ENCODE peak calls at places on chromosomes 7 and 10, in six cellular contexts. One of them, this sample, is unnamed.

GRCh38 chr10:132232553-132232949 is 45.8 kb downstream of the DPYSL4 start:
- DNase-seq in left ventricle myocardium inferior: peak; percentile 42
- DNase-seq in RWPE2: no peak
- DNase-seq in hepatocyte: no peak
- DNase-seq in K562: no peak
- DNase-seq in cardiac muscle cell: no peak
- DNase-seq in this sample: no peak

GRCh38 chr10:45660876-45661411 is 11.6 kb downstream of the ZFAND4 start:
- DNase-seq in left ventricle myocardium inferior: no peak
- DNase-seq in RWPE2: no peak
- DNase-seq in hepatocyte: no peak
- DNase-seq in K562: no peak
- DNase-seq in cardiac muscle cell: no peak
- DNase-seq in this sample: no peak

GRCh38 chr7:28853150-28853549 is 105.0 kb downstream of the TRIL start:
- DNase-seq in left ventricle myocardium inferior: no peak
- DNase-seq in RWPE2: no peak
- DNase-seq in hepatocyte: no peak
- DNase-seq in K562: no peak
- DNase-seq in cardiac muscle cell: no peak
- DNase-seq in this sample: no peak

GRCh38 chr7:64574481-64575159 is 11.7 kb upstream of the ZNF680 start:
- DNase-seq in left ventricle myocardium inferior: peak; percentile 79
- DNase-seq in RWPE2: peak; percentile 64
- DNase-seq in hepatocyte: no peak
- DNase-seq in K562: no peak
- DNase-seq in cardiac muscle cell: peak; percentile 17
- DNase-seq in this sample: no peak

GRCh38 chr7:127673902-127674301 is 21.9 kb downstream of the SND1 start:
- DNase-seq in left ventricle myocardium inferior: no peak
- DNase-seq in RWPE2: no peak
- DNase-seq in hepatocyte: no peak
- DNase-seq in K562: no peak
- DNase-seq in cardiac muscle cell: no peak
- DNase-seq in this sample: no peak

GRCh38 chr7:46786221-46786951 is 795.5 kb downstream of the TNS3 start:
- DNase-seq in left ventricle myocardium inferior: no peak
- DNase-seq in RWPE2: no peak
- DNase-seq in hepatocyte: no peak
- DNase-seq in K562: no peak
- DNase-seq in cardiac muscle cell: no peak
- DNase-seq in this sample: no peak

GRCh38 chr7:112131016-112131415 is 75.2 kb downstream of the DOCK4 start:
- DNase-seq in left ventricle myocardium inferior: no peak
- DNase-seq in RWPE2: no peak
- DNase-seq in hepatocyte: no peak
- DNase-seq in K562: no peak
- DNase-seq in cardiac muscle cell: peak; percentile 18
- DNase-seq in this sample: no peak

GRCh38 chr10:12484945-12485805 is 135.8 kb downstream of the CAMK1D start:
- DNase-seq in left ventricle myocardium inferior: peak; percentile 32
- DNase-seq in RWPE2: no peak
- DNase-seq in hepatocyte: no peak
- DNase-seq in K562: no peak
- DNase-seq in cardiac muscle cell: peak; percentile 65
- DNase-seq in this sample: no peak

GRCh38 chr7:99268361-99268908 is 4.2 kb upstream of the MYH16 start:
- DNase-seq in left ventricle myocardium inferior: no peak
- DNase-seq in RWPE2: no peak
- DNase-seq in hepatocyte: no peak
- DNase-seq in K562: no peak
- DNase-seq in cardiac muscle cell: no peak
- DNase-seq in this sample: no peak

GRCh38 chr7:157581740-157582139 is 244.9 kb downstream of the DNAJB6 start:
- DNase-seq in left ventricle myocardium inferior: no peak
- DNase-seq in RWPE2: no peak
- DNase-seq in hepatocyte: no peak
- DNase-seq in K562: no peak
- DNase-seq in cardiac muscle cell: no peak
- DNase-seq in this sample: no peak

GRCh38 chr10:66378117-66378876 is 547.5 kb upstream of the LRRTM3 start:
- DNase-seq in left ventricle myocardium inferior: no peak
- DNase-seq in RWPE2: no peak
- DNase-seq in hepatocyte: no peak
- DNase-seq in K562: no peak
- DNase-seq in cardiac muscle cell: no peak
- DNase-seq in this sample: no peak

GRCh38 chr10:63409465-63410027 is 56.2 kb downstream of the JMJD1C start:
- DNase-seq in left ventricle myocardium inferior: no peak
- DNase-seq in RWPE2: no peak
- DNase-seq in hepatocyte: peak; percentile 8
- DNase-seq in K562: peak; percentile 28
- DNase-seq in cardiac muscle cell: peak; percentile 9
- DNase-seq in this sample: no peak

GRCh38 chr10:96857613-96858012 is 25.5 kb downstream of the LCOR start:
- DNase-seq in left ventricle myocardium inferior: no peak
- DNase-seq in RWPE2: no peak
- DNase-seq in hepatocyte: no peak
- DNase-seq in K562: no peak
- DNase-seq in cardiac muscle cell: no peak
- DNase-seq in this sample: no peak

GRCh38 chr7:64872351-64872750 is 30.7 kb upstream of the ZNF273 start:
- DNase-seq in left ventricle myocardium inferior: no peak
- DNase-seq in RWPE2: no peak
- DNase-seq in hepatocyte: no peak
- DNase-seq in K562: no peak
- DNase-seq in cardiac muscle cell: no peak
- DNase-seq in this sample: no peak

GRCh38 chr10:45000138-45000763 is 472 bp upstream of the ZNF22 start:
- DNase-seq in left ventricle myocardium inferior: peak; percentile 89
- DNase-seq in RWPE2: no peak
- DNase-seq in hepatocyte: no peak
- DNase-seq in K562: no peak
- DNase-seq in cardiac muscle cell: no peak
- DNase-seq in this sample: no peak

GRCh38 chr10:127243490-127244272 is 47.3 kb upstream of the INSYN2A start:
- DNase-seq in left ventricle myocardium inferior: no peak
- DNase-seq in RWPE2: no peak
- DNase-seq in hepatocyte: peak; percentile 48
- DNase-seq in K562: peak; percentile 3
- DNase-seq in cardiac muscle cell: peak; percentile 64
- DNase-seq in this sample: peak; percentile 74

GRCh38 chr10:32256613-32257437 is 90.1 kb downstream of the EPC1 start:
- DNase-seq in left ventricle myocardium inferior: peak; percentile 64
- DNase-seq in RWPE2: no peak
- DNase-seq in hepatocyte: peak; percentile 68
- DNase-seq in K562: peak; percentile 69
- DNase-seq in cardiac muscle cell: peak; percentile 61
- DNase-seq in this sample: peak; percentile 35

GRCh38 chr7:7979556-7979955 is 11.0 kb downstream of the GLCCI1 start:
- DNase-seq in left ventricle myocardium inferior: no peak
- DNase-seq in RWPE2: no peak
- DNase-seq in hepatocyte: no peak
- DNase-seq in K562: no peak
- DNase-seq in cardiac muscle cell: no peak
- DNase-seq in this sample: no peak

DNA sequence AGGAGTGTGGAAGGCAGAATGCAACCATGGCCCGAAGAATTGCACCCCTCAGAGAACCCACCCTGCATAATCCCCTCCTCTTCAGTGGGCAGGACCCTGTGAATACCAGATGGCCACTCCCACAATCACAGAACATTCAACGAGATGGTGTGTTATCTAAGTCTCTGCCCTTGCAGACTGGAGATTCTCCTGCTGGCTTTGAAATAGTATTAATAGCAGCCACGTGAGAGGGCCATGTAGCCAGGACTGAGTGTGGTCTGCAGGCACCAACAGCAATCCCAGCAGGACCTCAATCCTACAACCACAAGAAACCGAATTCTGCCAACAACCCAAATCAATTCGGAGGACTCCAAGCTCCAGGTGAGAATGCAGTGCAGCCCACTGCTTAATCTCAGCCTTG is 72.2 kb downstream of the VOPP1 start:
- DNase-seq in left ventricle myocardium inferior: no peak
- DNase-seq in RWPE2: no peak
- DNase-seq in hepatocyte: no peak
- DNase-seq in K562: no peak
- DNase-seq in cardiac muscle cell: no peak
- DNase-seq in this sample: no peak
- H3K4me1 ChIP-seq in left ventricle myocardium inferior: peaks cover 59% of the 10 kb centered on the region
- H3K4me1 ChIP-seq in RWPE2: peaks cover 10% of the 10 kb centered on the region
- H3K4me1 ChIP-seq in hepatocyte: no peaks in the 10 kb centered on the region
- H3K4me1 ChIP-seq in K562: no peaks in the 10 kb centered on the region
- H3K4me1 ChIP-seq in cardiac muscle cell: peaks cover 31% of the 10 kb centered on the region
- H3K4me1 ChIP-seq in this sample: no peaks in the 10 kb centered on the region

DNA sequence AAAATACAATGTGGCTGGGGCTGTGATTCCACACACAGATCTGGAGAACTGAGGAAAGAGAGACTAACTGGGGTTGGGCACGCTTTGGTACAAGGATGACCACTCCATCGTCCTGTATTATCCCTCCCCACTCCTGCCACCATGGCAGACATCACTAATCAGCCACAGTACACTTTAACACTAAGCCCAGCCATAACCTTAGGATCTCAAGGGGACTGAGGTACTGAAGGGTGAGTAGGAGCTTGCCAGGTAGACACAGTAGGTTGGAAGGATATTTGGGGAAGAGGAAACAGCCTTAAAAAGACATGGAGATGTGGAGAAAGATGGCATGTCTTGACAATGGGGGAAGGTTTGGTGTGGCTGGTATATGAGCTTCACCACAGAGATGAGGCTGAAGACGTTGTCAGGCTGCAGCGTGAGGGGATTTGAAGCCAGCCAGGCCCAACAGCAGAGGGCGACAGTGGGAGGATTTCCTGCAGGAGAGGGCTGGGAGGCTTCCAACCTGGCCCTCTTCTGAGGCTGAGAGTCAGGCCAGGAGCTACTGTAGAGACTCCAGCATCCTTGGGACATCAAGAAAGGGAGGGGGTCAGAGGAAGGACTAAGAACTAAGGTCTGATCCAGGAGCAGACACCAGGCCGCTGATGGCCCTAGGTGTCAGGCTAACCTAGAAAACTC is 58.6 kb upstream of the COL13A1 start:
- DNase-seq in left ventricle myocardium inferior: no peak
- DNase-seq in RWPE2: no peak
- DNase-seq in hepatocyte: peak; percentile 55
- DNase-seq in K562: peak; percentile 40
- DNase-seq in cardiac muscle cell: peak; percentile 64
- DNase-seq in this sample: no peak
- H3K27me3 ChIP-seq in left ventricle myocardium inferior: peaks cover 43% of the 10 kb centered on the region
- H3K27me3 ChIP-seq in RWPE2: no peaks in the 10 kb centered on the region
- H3K27me3 ChIP-seq in hepatocyte: no peaks in the 10 kb centered on the region
- H3K27me3 ChIP-seq in K562: peaks cover 36% of the 10 kb centered on the region
- H3K27me3 ChIP-seq in cardiac muscle cell: no peaks in the 10 kb centered on the region
- H3K27me3 ChIP-seq in this sample: peaks cover 20% of the 10 kb centered on the region

GRCh38 chr10:124001391-124002260 is 91.8 kb downstream of the CHST15 start:
- DNase-seq in left ventricle myocardium inferior: no peak
- DNase-seq in RWPE2: peak; percentile 36
- DNase-seq in hepatocyte: no peak
- DNase-seq in K562: no peak
- DNase-seq in cardiac muscle cell: no peak
- DNase-seq in this sample: no peak

GRCh38 chr10:124002391-124003069 is 90.9 kb downstream of the CHST15 start:
- DNase-seq in left ventricle myocardium inferior: no peak
- DNase-seq in RWPE2: peak; percentile 15
- DNase-seq in hepatocyte: no peak
- DNase-seq in K562: no peak
- DNase-seq in cardiac muscle cell: no peak
- DNase-seq in this sample: no peak

GRCh38 chr10:123999261-123999660 is 94.1 kb downstream of the CHST15 start:
- DNase-seq in left ventricle myocardium inferior: no peak
- DNase-seq in RWPE2: no peak
- DNase-seq in hepatocyte: no peak
- DNase-seq in K562: no peak
- DNase-seq in cardiac muscle cell: no peak
- DNase-seq in this sample: no peak

GRCh38 chr10:123999956-124000615 is 93.3 kb downstream of the CHST15 start:
- DNase-seq in left ventricle myocardium inferior: no peak
- DNase-seq in RWPE2: no peak
- DNase-seq in hepatocyte: no peak
- DNase-seq in K562: no peak
- DNase-seq in cardiac muscle cell: no peak
- DNase-seq in this sample: no peak

DNA sequence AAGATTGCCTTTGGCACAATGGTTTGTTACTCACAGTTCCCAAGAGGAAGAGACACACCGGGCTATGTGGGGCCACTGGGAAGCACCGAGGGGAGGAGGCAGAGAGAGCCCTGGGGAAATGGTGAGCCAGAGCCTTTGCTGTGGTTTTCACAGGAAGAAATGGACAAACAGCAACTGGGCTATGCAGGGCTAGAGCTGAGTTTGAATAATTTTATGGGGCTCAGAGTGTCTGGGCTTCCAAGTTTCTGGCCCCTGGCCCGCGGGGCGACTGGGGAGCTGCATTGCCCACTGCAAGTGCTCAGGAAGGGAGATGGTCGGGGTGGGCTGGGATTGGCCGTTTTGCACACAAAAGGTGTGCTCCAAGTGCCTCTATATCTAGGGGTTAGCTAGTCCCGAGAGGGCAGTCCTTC is 92.6 kb downstream of the CHST15 start:
- DNase-seq in left ventricle myocardium inferior: no peak
- DNase-seq in RWPE2: no peak
- DNase-seq in hepatocyte: no peak
- DNase-seq in K562: no peak
- DNase-seq in cardiac muscle cell: no peak
- DNase-seq in this sample: no peak
- H3K4me1 ChIP-seq in left ventricle myocardium inferior: peaks cover 1% of the 10 kb centered on the region
- H3K4me1 ChIP-seq in RWPE2: peaks cover 22% of the 10 kb centered on the region
- H3K4me1 ChIP-seq in hepatocyte: peaks cover 1% of the 10 kb centered on the region
- H3K4me1 ChIP-seq in K562: no peaks in the 10 kb centered on the region
- H3K4me1 ChIP-seq in cardiac muscle cell: no peaks in the 10 kb centered on the region
- H3K4me1 ChIP-seq in this sample: no peaks in the 10 kb centered on the region

DNA sequence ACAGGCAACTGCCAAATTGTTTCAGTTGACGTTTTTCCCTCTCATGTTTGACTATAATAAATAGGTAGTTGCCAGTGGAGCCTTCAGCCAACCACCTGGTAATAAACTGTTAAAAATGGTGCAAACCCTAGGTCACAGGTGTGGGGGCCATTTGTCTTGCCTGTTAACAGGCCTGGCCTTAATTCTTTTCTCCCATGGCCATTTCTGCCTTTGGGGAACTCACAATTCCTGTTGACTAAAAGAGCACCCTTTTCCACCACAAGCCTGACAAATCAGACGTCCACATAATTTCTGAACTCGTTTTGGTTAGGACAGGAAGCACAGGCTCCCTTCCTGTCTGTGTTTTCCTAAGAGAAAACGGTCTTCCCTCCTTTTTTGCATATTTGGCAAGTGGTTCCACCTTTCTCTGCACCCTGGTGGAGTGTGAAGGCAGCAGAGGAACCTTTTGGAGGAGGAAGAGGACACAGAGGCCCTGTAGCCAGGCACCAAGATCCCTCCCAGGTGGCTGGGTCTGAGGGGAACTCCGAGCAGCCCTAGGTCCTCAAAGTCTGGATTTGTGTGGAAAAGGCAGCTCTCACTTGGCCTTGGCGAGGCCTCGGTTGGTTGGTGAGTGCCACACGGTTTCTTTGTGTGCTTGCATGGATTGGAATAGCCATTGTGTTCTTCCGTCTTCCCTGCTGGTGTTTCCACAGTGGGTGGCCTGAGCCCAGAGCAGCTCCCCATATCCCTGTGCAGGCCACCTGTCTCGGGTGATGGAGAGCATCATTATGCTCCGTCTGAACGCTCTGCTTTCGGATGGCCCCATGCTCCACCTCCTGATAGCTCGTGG is 4.0 kb downstream of the IKZF1 start:
- DNase-seq in left ventricle myocardium inferior: no peak
- DNase-seq in RWPE2: no peak
- DNase-seq in hepatocyte: no peak
- DNase-seq in K562: no peak
- DNase-seq in cardiac muscle cell: no peak
- DNase-seq in this sample: no peak
- H3K27me3 ChIP-seq in left ventricle myocardium inferior: peaks cover 96% of the 10 kb centered on the region
- H3K27me3 ChIP-seq in RWPE2: peaks cover 63% of the 10 kb centered on the region
- H3K27me3 ChIP-seq in hepatocyte: peaks cover 74% of the 10 kb centered on the region
- H3K27me3 ChIP-seq in K562: no peaks in the 10 kb centered on the region
- H3K27me3 ChIP-seq in cardiac muscle cell: peaks cover 49% of the 10 kb centered on the region
- H3K27me3 ChIP-seq in this sample: peaks cover 44% of the 10 kb centered on the region